ENCODE peak calls at places on chromosomes 16 and 17, in five cellular contexts. B is body of pancreas; V is nephron progenitor cell; P is CD8-positive, alpha-beta T cell; N is kidney epithelial cell. A is an unnamed sample.

GRCh38 chr17:6894206-6894528 is 62.6 kb upstream of the TEKT1 start:
- DNase-seq in B (no peak), N (no peak), P (no peak), V (no peak), A (peak; percentile 69)

GRCh38 chr17:1628856-1629646 is 417 bp upstream of the SLC43A2 start:
- DNase-seq in N (no peak), B (peak; percentile 90), V (peak; percentile 94), P (peak; percentile 89), A (peak; percentile 93)

GRCh38 chr17:62802531-62803205 is 5.4 kb downstream of the MARCHF10 start:
- DNase-seq in N (no peak), V (peak; percentile 47), B (no peak), P (no peak), A (no peak)

GRCh38 chr17:40283662-40284061 is 4.0 kb upstream of the CDC6 start:
- DNase-seq in V (no peak), N (peak; percentile 91), P (no peak), B (no peak), A (no peak)

GRCh38 chr17:78890111-78890897 is 12.7 kb downstream of the CEP295NL start:
- DNase-seq in N (no peak), P (peak; percentile 36), V (no peak), B (no peak), A (no peak)

GRCh38 chr16:86709103-86709502 is 130.8 kb downstream of the FOXL1 start:
- DNase-seq in N (no peak), V (no peak), B (no peak), P (no peak), A (no peak)

GRCh38 chr17:42275527-42276358 is 448 bp downstream of the STAT5B start:
- DNase-seq in V (no peak), P (no peak), N (no peak), B (no peak), A (no peak)

GRCh38 chr16:73949574-73950348 is 346.9 kb upstream of the PSMD7 start:
- DNase-seq in V (no peak), B (no peak), P (no peak), N (peak; percentile 16), A (no peak)

GRCh38 chr16:85479972-85480726 is 133.0 kb upstream of the GSE1 start:
- DNase-seq in B (peak; percentile 46), N (no peak), P (no peak), V (peak; percentile 47), A (no peak)

GRCh38 chr17:45366049-45366448 is 49.2 kb upstream of the MAP3K14 start:
- DNase-seq in P (no peak), N (no peak), V (no peak), B (no peak), A (no peak)

GRCh38 chr17:57158795-57159194 is 73.7 kb downstream of the AKAP1 start:
- DNase-seq in V (no peak), B (no peak), N (no peak), P (no peak), A (no peak)

GRCh38 chr17:3944485-3945388 is 19.5 kb downstream of the ATP2A3 start:
- DNase-seq in V (peak; percentile 93), B (no peak), P (peak; percentile 39), N (no peak), A (peak; percentile 90)

GRCh38 chr16:84042879-84043485 is 387 bp upstream of the SLC38A8 start:
- DNase-seq in N (no peak), P (no peak), B (no peak), V (peak; percentile 37), A (no peak)

GRCh38 chr17:76414334-76415295 is 30.2 kb downstream of the SPHK1 start:
- DNase-seq in N (no peak), B (peak; percentile 51), V (no peak), P (no peak), A (no peak)

GRCh38 chr17:46785696-46786095 is 32.8 kb downstream of the WNT3 start:
- DNase-seq in N (no peak), B (no peak), V (no peak), P (no peak), A (no peak)

GRCh38 chr16:373020-373598 is 2.8 kb upstream of the MRPL28 start:
- DNase-seq in V (no peak), P (no peak), N (no peak), B (no peak), A (no peak)

GRCh38 chr17:6657633-6658287 is 6.2 kb downstream of the C17orf100 start:
- DNase-seq in V (no peak), N (no peak), B (no peak), P (no peak), A (no peak)

GRCh38 chr17:14206891-14207290 is 29.8 kb downstream of the CDRT15 start:
- DNase-seq in B (no peak), V (no peak), N (no peak), P (no peak), A (no peak)

GRCh38 chr17:4327638-4328037 is 38.8 kb downstream of the UBE2G1 start:
- DNase-seq in P (no peak), N (no peak), V (no peak), B (no peak), A (no peak)

GRCh38 chr16:2826591-2827480 is 3.3 kb upstream of the ZG16B start:
- DNase-seq in N (no peak), B (no peak), V (no peak), P (no peak), A (no peak)

GRCh38 chr16:76226011-76226410 is 51.2 kb upstream of the CNTNAP4 start:
- DNase-seq in P (no peak), V (no peak), N (no peak), B (no peak), A (no peak)

GRCh38 chr17:18946536-18946935 is 5.4 kb upstream of the SLC5A10 start:
- DNase-seq in N (no peak), B (no peak), V (no peak), P (no peak), A (no peak)

GRCh38 chr16:13391337-13391736 is 489.9 kb downstream of the SHISA9 start:
- DNase-seq in B (no peak), P (no peak), V (no peak), N (no peak), A (no peak)
- TF ChIP-seq CTCF in B (no peak), P (no peak), V (no peak), N (no peak), A (no peak)

GRCh38 chr17:38657824-38658740 is 16.7 kb downstream of the EPOP start:
- DNase-seq in N (no peak), B (no peak), V (no peak), P (no peak), A (no peak)

GRCh38 chr17:38654411-38655398 is 20.1 kb downstream of the EPOP start:
- DNase-seq in P (no peak), V (no peak), B (no peak), N (no peak), A (no peak)

GRCh38 chr17:38656959-38657823 is 17.6 kb downstream of the EPOP start:
- DNase-seq in P (no peak), N (no peak), V (no peak), B (peak; percentile 28), A (no peak)

GRCh38 chr17:38658741-38659345 is 15.9 kb downstream of the EPOP start:
- DNase-seq in V (no peak), N (no peak), B (no peak), P (no peak), A (no peak)

DNA sequence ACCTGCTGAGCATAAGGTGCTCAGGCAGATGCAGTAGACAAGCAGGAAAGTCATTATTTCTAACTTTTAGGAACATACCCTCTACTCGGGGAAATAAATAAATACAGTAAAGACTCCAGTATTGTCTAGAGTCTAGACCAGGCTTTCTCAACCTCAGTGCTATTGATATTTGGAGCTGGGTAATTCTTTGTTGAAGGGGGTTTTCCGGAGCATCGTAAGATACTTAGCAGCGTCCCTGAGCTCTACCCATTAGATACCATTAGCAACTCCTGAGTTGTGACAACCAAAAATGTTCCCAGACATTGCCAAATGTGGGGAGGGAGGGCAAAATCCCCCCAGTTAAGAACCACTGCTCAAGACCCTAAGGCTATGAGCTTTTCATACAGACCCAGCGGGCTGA is 21.1 kb downstream of the EPOP start:
- DNase-seq in N (no peak), P (no peak), B (no peak), V (no peak), A (no peak)
- TF ChIP-seq CTCF in N (no peak), P (no peak), B (no peak), V (no peak), A (no peak)

GRCh38 chr16:20944861-20945390 is 44.4 kb downstream of the LYRM1 start:
- DNase-seq in N (no peak), B (no peak), V (no peak), P (no peak), A (no peak)

GRCh38 chr16:20952144-20952797 is 51.7 kb downstream of the LYRM1 start:
- DNase-seq in P (no peak), N (no peak), B (no peak), V (no peak), A (no peak)

GRCh38 chr16:20946015-20946629 is 45.6 kb downstream of the LYRM1 start:
- DNase-seq in N (no peak), P (no peak), V (no peak), B (no peak), A (no peak)

GRCh38 chr16:20950294-20950693 is 49.7 kb downstream of the LYRM1 start:
- DNase-seq in B (no peak), V (no peak), N (no peak), P (no peak), A (no peak)

DNA sequence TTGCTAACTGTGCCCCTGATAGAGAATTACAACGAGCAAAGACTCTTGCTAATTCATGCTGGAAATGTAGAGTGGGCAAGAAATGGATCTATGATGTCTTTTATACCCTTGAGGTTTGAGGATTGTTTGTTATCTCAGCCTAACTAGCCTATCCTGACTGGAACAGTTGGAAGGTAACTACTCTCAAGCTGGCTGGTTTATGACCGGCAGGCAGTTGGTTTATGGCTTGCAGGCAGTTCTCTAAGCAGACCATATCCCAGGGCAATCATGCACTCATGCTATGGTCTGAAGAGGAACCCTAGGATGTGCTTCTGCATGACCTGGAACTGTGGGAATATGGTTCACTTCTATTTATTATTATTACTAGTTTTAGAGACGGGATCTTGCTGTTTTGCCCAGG is 49.1 kb downstream of the LYRM1 start:
- DNase-seq in B (no peak), P (no peak), V (no peak), N (no peak), A (no peak)
- TF ChIP-seq CTCF in B (no peak), P (no peak), V (no peak), N (no peak), A (no peak)

GRCh38 chr16:53216798-53217197 is 162.0 kb downstream of the CHD9 start:
- DNase-seq in B (no peak), V (no peak), P (no peak), N (no peak), A (no peak)

GRCh38 chr16:53219795-53220194 is 165.0 kb downstream of the CHD9 start:
- DNase-seq in V (no peak), P (no peak), B (no peak), N (no peak), A (no peak)

GRCh38 chr16:53224932-53225533 is 170.2 kb downstream of the CHD9 start:
- DNase-seq in V (no peak), N (no peak), B (no peak), P (no peak), A (no peak)

GRCh38 chr16:53220585-53220984 is 165.8 kb downstream of the CHD9 start:
- DNase-seq in N (no peak), B (no peak), V (no peak), P (no peak), A (no peak)
- TF ChIP-seq CTCF in N (peak; percentile 18), B (no peak), V (no peak), P (peak; percentile 35), A (no peak)

GRCh38 chr16:54193656-54194007 is 93.0 kb downstream of the IRX3 start:
- DNase-seq in P (no peak), V (peak; percentile 81), B (peak; percentile 69), N (no peak), A (peak; percentile 85)
- TF ChIP-seq CTCF in P (no peak), V (peak; percentile 94), B (peak; percentile 56), N (peak; percentile 94), A (peak; percentile 79)

A was measured in endothelial cell.